ENCODE peak calls at places on chromosomes 13 and 19, in nine cellular contexts. Q is neuronal stem cell; O is tibial nerve; G is astrocyte; I is CD8-positive, alpha-beta memory T cell; T is ascending aorta; P is IMR-90; F is upper lobe of left lung; W is pancreas. K is an unnamed sample.

GRCh38 chr19:7376151-7376852 is 27.6 kb downstream of the ARHGEF18 start:
- DNase-seq in Q (no peak), O (no peak), G (peak), I (no peak), T (no peak), P (no peak), F (no peak), W (peak), K (no peak)

GRCh38 chr19:40740747-40741146 is 9.5 kb downstream of the ACTMAP start:
- DNase-seq in Q (no peak), O (peak), G (no peak), I (no peak), T (peak), P (no peak), F (no peak), W (no peak), K (no peak)

GRCh38 chr13:73717632-73718031 is 416.6 kb downstream of the KLF12 start:
- DNase-seq in Q (no peak), O (no peak), G (peak), I (no peak), T (no peak), P (peak), F (no peak), W (no peak), K (peak)

GRCh38 chr13:77760893-77761292 is 63.4 kb downstream of the SLAIN1 start:
- DNase-seq in Q (no peak), O (no peak), G (no peak), I (no peak), T (no peak), P (no peak), F (peak), W (no peak), K (no peak)

GRCh38 chr13:25018729-25019115 is 77.2 kb upstream of the PABPC3 start:
- DNase-seq in Q (no peak), O (no peak), G (no peak), I (no peak), T (no peak), P (no peak), F (no peak), W (peak), K (no peak)

GRCh38 chr19:14347999-14348889 is 33.0 kb upstream of the ADGRE5 start:
- DNase-seq in Q (peak), O (peak), G (no peak), I (peak), T (peak), P (no peak), F (peak), W (peak), K (peak)

GRCh38 chr19:5292843-5293606 is 47.6 kb downstream of the PTPRS start:
- DNase-seq in Q (peak), O (peak), G (peak), I (peak), T (peak), P (peak), F (peak), W (no peak), K (no peak)

GRCh38 chr19:23772668-23773063 is 14.0 kb upstream of the ZNF681 start:
- DNase-seq in Q (no peak), O (no peak), G (no peak), I (no peak), T (no peak), P (no peak), F (no peak), W (no peak), K (no peak)

GRCh38 chr13:102769679-102770078 is 3.9 kb downstream of the TEX30 start:
- DNase-seq in Q (no peak), O (no peak), G (no peak), I (no peak), T (no peak), P (peak), F (no peak), W (no peak), K (no peak)

GRCh38 chr13:28245465-28245864 is 107.1 kb downstream of the PAN3 start:
- DNase-seq in Q (no peak), O (no peak), G (no peak), I (no peak), T (no peak), P (no peak), F (no peak), W (no peak), K (no peak)

GRCh38 chr19:35549174-35549788 is 3.9 kb downstream of the TMEM147 start:
- DNase-seq in Q (peak), O (peak), G (no peak), I (peak), T (no peak), P (peak), F (peak), W (no peak), K (peak)

GRCh38 chr19:37251308-37252229 is 33.6 kb downstream of the ZNF383 start:
- DNase-seq in Q (peak), O (peak), G (peak), I (peak), T (peak), P (peak), F (peak), W (peak), K (peak)

GRCh38 chr19:12769689-12770088 is 5.7 kb downstream of the HOOK2 start:
- DNase-seq in Q (no peak), O (no peak), G (no peak), I (peak), T (no peak), P (no peak), F (peak), W (no peak), K (peak)

GRCh38 chr19:28351761-28352160 is 861.2 kb downstream of the UQCRFS1 start:
- DNase-seq in Q (no peak), O (no peak), G (peak), I (no peak), T (no peak), P (no peak), F (no peak), W (no peak), K (no peak)

GRCh38 chr13:95150555-95150954 is 150.7 kb downstream of the ABCC4 start:
- DNase-seq in Q (no peak), O (no peak), G (no peak), I (no peak), T (no peak), P (no peak), F (no peak), W (no peak), K (no peak)

GRCh38 chr13:101779147-101779546 is 326.7 kb downstream of the ITGBL1 start:
- DNase-seq in Q (no peak), O (no peak), G (no peak), I (no peak), T (no peak), P (no peak), F (no peak), W (no peak), K (no peak)

GRCh38 chr13:101972191-101972590 is 429.7 kb downstream of the FGF14 start:
- DNase-seq in Q (no peak), O (no peak), G (no peak), I (no peak), T (no peak), P (no peak), F (no peak), W (no peak), K (no peak)

GRCh38 chr19:57560049-57560491 is 407 bp upstream of the ZNF550 start:
- DNase-seq in Q (no peak), O (no peak), G (peak), I (no peak), T (peak), P (peak), F (no peak), W (peak), K (no peak)

GRCh38 chr13:32075150-32075851 is 43.7 kb downstream of the FRY start:
- DNase-seq in Q (no peak), O (no peak), G (no peak), I (no peak), T (no peak), P (no peak), F (no peak), W (no peak), K (peak)

GRCh38 chr13:100536643-100537180 is 51.9 kb downstream of the GGACT start:
- DNase-seq in Q (no peak), O (no peak), G (no peak), I (no peak), T (no peak), P (no peak), F (no peak), W (no peak), K (no peak)

GRCh38 chr13:99722931-99723330 is 221.7 kb downstream of the TM9SF2 start:
- DNase-seq in Q (no peak), O (no peak), G (no peak), I (no peak), T (no peak), P (no peak), F (no peak), W (no peak), K (peak)

GRCh38 chr19:662207-662961 is 630 bp downstream of the RNF126 start:
- DNase-seq in Q (no peak), O (no peak), G (peak), I (peak), T (no peak), P (peak), F (peak), W (peak), K (peak)

GRCh38 chr19:35345671-35346111 is 2.0 kb upstream of the FFAR1 start:
- DNase-seq in Q (no peak), O (no peak), G (no peak), I (no peak), T (peak), P (no peak), F (no peak), W (no peak), K (no peak)

GRCh38 chr19:49210108-49210900 is 52.7 kb downstream of the TRPM4 start:
- DNase-seq in Q (peak), O (peak), G (no peak), I (no peak), T (no peak), P (no peak), F (no peak), W (peak), K (no peak)

GRCh38 chr13:42740753-42741152 is 40.6 kb upstream of the FAM216B start:
- DNase-seq in Q (no peak), O (peak), G (no peak), I (no peak), T (no peak), P (no peak), F (peak), W (no peak), K (peak)

GRCh38 chr13:29577135-29578051 is 18.1 kb downstream of the SLC7A1 start:
- DNase-seq in Q (no peak), O (no peak), G (no peak), I (no peak), T (no peak), P (peak), F (no peak), W (peak), K (no peak)

GRCh38 chr13:46121033-46121432 is 16.2 kb upstream of the CPB2 start:
- DNase-seq in Q (no peak), O (no peak), G (no peak), I (no peak), T (no peak), P (no peak), F (no peak), W (no peak), K (no peak)

GRCh38 chr13:66469745-66470144 is 760.4 kb downstream of the PCDH9 start:
- DNase-seq in Q (no peak), O (no peak), G (no peak), I (no peak), T (no peak), P (no peak), F (no peak), W (no peak), K (no peak)

GRCh38 chr19:50569023-50569697 is 925 bp upstream of the LRRC4B start:
- DNase-seq in Q (no peak), O (no peak), G (no peak), I (peak), T (no peak), P (no peak), F (no peak), W (no peak), K (no peak)

GRCh38 chr19:6278740-6279619 is 795 bp downstream of the MLLT1 start:
- DNase-seq in Q (no peak), O (no peak), G (no peak), I (no peak), T (no peak), P (no peak), F (no peak), W (no peak), K (no peak)

GRCh38 chr13:29817604-29818378 is 32.6 kb downstream of the UBL3 start:
- DNase-seq in Q (no peak), O (no peak), G (peak), I (no peak), T (no peak), P (peak), F (no peak), W (no peak), K (no peak)

GRCh38 chr19:5926641-5927438 is 12.8 kb downstream of the CAPS start:
- DNase-seq in Q (no peak), O (peak), G (no peak), I (no peak), T (peak), P (no peak), F (no peak), W (peak), K (no peak)

GRCh38 chr13:86584301-86584700 is 785.1 kb upstream of the SLITRK6 start:
- DNase-seq in Q (no peak), O (no peak), G (no peak), I (no peak), T (no peak), P (no peak), F (no peak), W (no peak), K (no peak)

GRCh38 chr19:3047307-3048189 is 14.7 kb downstream of the TLE5 start:
- DNase-seq in Q (peak), O (peak), G (peak), I (peak), T (peak), P (peak), F (peak), W (peak), K (peak)

GRCh38 chr13:68888832-68889231 is 1218.8 kb upstream of the ATXN8OS start:
- DNase-seq in Q (no peak), O (no peak), G (no peak), I (no peak), T (no peak), P (no peak), F (no peak), W (no peak), K (peak)

GRCh38 chr13:62293081-62293480 is 877.4 kb upstream of the PCDH20 start:
- DNase-seq in Q (no peak), O (no peak), G (no peak), I (no peak), T (no peak), P (peak), F (no peak), W (no peak), K (no peak)

GRCh38 chr13:71290963-71291937 is 575.8 kb downstream of the DACH1 start:
- DNase-seq in Q (no peak), O (peak), G (no peak), I (peak), T (peak), P (peak), F (peak), W (no peak), K (peak)

GRCh38 chr13:114130708-114131580 is 1.5 kb downstream of the RASA3 start:
- DNase-seq in Q (no peak), O (peak), G (peak), I (peak), T (peak), P (peak), F (peak), W (no peak), K (no peak)

GRCh38 chr19:57052102-57052501 is 67.7 kb upstream of the USP29 start:
- DNase-seq in Q (no peak), O (no peak), G (no peak), I (no peak), T (no peak), P (no peak), F (no peak), W (no peak), K (no peak)

GRCh38 chr19:34645551-34645950 is 31.4 kb downstream of the SCGB2B2 start:
- DNase-seq in Q (no peak), O (no peak), G (no peak), I (no peak), T (no peak), P (no peak), F (no peak), W (no peak), K (no peak)

DNA sequence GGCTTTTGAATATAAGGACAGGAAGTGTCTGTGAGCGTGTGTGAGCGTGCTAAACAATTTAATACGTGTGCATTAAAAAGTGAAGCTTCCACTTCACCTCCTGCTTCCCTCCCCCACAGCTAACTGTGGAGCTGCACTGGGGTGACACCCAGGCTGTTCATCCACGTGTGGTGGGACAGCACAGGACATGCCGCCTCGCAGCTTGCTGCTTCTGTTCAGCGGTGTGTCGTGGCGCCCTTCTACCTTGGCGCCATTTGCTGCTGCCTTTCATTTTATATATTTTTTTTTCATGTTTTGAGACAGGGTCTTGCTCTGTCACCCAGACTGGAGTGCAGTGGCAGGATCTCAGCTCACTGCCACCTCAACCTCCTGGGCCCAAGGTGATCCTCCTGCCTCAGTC is 63.3 kb downstream of the MCF2L start:
- DNase-seq in Q (no peak), O (no peak), G (no peak), I (no peak), T (no peak), P (no peak), F (no peak), W (peak), K (no peak)
- H3K27ac ChIP-seq in Q (no peak), O (no peak), G (no peak), I (no peak), T (no peak), P (no peak), F (no peak), W (no peak), K (no peak)

GRCh38 chr19:10352764-10353671 is 13.6 kb upstream of the ICAM3 start:
- DNase-seq in Q (peak), O (peak), G (no peak), I (no peak), T (no peak), P (no peak), F (no peak), W (peak), K (no peak)

GRCh38 chr19:10356431-10356830 is 17.0 kb upstream of the ICAM3 start:
- DNase-seq in Q (no peak), O (no peak), G (no peak), I (no peak), T (no peak), P (no peak), F (no peak), W (no peak), K (no peak)

DNA sequence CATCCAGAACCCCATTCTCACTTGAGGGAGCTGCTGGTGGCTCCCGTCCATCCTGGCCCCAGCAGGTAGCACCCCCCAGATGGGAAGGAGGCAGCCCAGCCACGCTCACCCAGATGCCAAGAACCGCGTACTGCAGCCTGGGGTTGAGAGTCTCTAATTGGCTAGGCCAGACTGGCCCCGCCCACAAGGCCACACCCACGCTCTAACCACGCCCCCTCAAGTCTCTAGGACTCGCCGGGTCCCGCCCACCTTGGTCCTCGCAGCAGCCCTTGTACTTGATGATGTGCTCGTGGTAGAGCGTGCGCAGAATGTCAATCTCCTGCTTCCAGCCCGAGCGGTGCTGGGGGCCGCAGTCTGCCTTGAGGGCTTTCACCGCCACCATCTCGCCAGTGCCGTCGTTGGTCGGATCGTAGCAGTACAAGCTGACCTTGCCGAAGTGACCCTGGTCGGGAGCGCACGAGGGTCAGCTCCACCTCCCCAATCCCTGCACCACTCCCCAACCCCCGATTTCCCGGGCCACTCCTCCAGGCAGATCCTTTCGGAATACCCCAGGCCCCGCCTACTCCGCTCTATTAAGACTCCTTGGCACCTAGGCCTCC is 14.5 kb upstream of the ICAM3 start:
- DNase-seq in Q (peak), O (peak), G (no peak), I (no peak), T (no peak), P (peak), F (no peak), W (peak), K (no peak)
- H3K27ac ChIP-seq in Q (peak), O (peak), G (no peak), I (no peak), T (no peak), P (no peak), F (no peak), W (no peak), K (no peak)

DNA sequence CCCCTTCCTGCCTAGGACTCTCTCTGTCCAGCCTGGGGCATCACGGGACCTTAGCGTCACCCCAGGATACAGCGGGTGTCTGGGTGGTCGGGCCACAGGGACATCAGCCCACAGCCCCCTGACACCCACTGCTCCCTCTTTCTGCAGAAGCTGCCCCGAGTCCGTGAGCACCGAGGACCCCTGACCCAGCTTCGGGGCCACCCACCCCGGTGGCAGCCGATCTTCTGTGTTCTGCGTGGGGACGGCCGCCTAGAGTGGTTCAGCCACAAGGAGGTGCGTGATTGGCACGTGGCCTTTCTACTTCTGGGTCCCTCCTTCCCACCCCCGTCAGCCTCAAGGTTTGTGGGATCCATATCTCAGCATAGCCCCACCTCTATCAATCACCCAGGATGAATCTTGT is 20.7 kb downstream of the PGLS start:
- DNase-seq in Q (no peak), O (no peak), G (no peak), I (no peak), T (no peak), P (no peak), F (no peak), W (no peak), K (no peak)
- H3K27ac ChIP-seq in Q (no peak), O (no peak), G (no peak), I (no peak), T (no peak), P (no peak), F (no peak), W (no peak), K (no peak)

GRCh38 chr13:44193731-44194130 is 179.9 kb upstream of the SERP2 start:
- DNase-seq in Q (no peak), O (no peak), G (no peak), I (no peak), T (no peak), P (no peak), F (no peak), W (no peak), K (no peak)

GRCh38 chr13:44191103-44191502 is 182.5 kb upstream of the SERP2 start:
- DNase-seq in Q (no peak), O (no peak), G (no peak), I (no peak), T (no peak), P (no peak), F (no peak), W (no peak), K (no peak)

GRCh38 chr13:44188257-44188656 is 185.4 kb upstream of the SERP2 start:
- DNase-seq in Q (no peak), O (no peak), G (peak), I (no peak), T (no peak), P (peak), F (no peak), W (no peak), K (no peak)

GRCh38 chr13:44189085-44189484 is 184.5 kb upstream of the SERP2 start:
- DNase-seq in Q (no peak), O (no peak), G (no peak), I (no peak), T (no peak), P (no peak), F (no peak), W (no peak), K (no peak)

DNA sequence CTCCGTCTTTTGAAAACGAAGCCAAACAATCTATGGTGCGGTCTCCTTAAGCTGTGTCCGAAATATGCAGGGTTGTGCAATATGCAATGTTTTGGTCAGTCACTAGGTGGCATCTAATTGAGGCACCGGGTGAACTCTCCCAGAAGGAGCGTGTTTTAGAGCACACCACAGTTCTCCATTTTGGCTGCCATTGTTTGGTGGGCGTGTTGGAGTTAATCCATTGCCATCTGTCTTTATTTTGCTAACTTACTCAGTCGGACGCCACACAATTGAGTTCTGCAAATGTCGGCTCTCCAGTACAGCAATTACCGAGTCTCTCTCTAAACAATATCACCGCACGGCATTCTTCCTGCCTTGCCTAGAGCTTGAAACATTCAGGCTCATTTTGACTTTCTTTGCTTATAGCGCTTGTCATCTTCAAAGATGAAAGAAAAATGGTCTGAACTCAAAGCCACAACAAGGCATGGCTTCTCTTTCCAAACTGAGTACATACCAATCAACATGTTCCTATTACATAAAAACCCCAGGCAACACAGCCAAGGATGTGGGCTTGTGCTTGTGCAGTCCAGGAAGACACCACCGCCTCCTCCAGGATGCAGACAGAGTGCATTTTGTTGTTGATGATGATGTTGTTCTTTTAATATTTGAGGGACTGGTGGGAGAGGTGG is 182.0 kb upstream of the SERP2 start:
- DNase-seq in Q (peak), O (peak), G (peak), I (peak), T (peak), P (peak), F (peak), W (no peak), K (peak)
- H3K27ac ChIP-seq in Q (no peak), O (peak), G (no peak), I (no peak), T (peak), P (no peak), F (no peak), W (no peak), K (no peak)

K was measured in small intestine.